ENCODE peak calls at places on chromosomes 1 and 21, in seven cellular contexts. V is HepG2, O is neural progenitor cell, E is tibial nerve, K is colonic mucosa, U is pancreas, R is GM23338. W is an unnamed sample.
A peak's percentile ranks its signal among the peaks of the same experiment; 100 is the strongest.

GRCh38 chr1:37858931-37859506 is 373 bp downstream of the MTF1 start:
- DNase-seq in V (no peak), O (no peak), E (no peak), K (no peak), U (no peak), R (no peak), W (no peak)

GRCh38 chr1:110872745-110873435 is at the start of gene CD53:
- DNase-seq in V (no peak), O (no peak), E (no peak), K (peak; percentile 26), U (no peak), R (no peak), W (peak; percentile 46)

GRCh38 chr21:40768056-40768455 is 78.9 kb downstream of the DSCAM start:
- DNase-seq in V (no peak), O (no peak), E (no peak), K (no peak), U (no peak), R (no peak), W (no peak)

GRCh38 chr1:182003953-182004586 is 57.4 kb downstream of the ZNF648 start:
- DNase-seq in V (no peak), O (no peak), E (peak; percentile 32), K (peak; percentile 25), U (no peak), R (peak; percentile 46), W (no peak)

GRCh38 chr1:222730866-222731265 is 6.1 kb upstream of the FAM177B start:
- DNase-seq in V (no peak), O (no peak), E (no peak), K (no peak), U (no peak), R (no peak), W (no peak)

GRCh38 chr1:159889821-159890252 is 10.1 kb downstream of the CFAP45 start:
- DNase-seq in V (no peak), O (peak; percentile 27), E (no peak), K (peak; percentile 34), U (no peak), R (no peak), W (peak; percentile 29)

GRCh38 chr1:46520063-46520911 is 30.7 kb downstream of the DMBX1 start:
- DNase-seq in V (peak; percentile 30), O (peak; percentile 92), E (no peak), K (no peak), U (no peak), R (peak; percentile 64), W (no peak)

GRCh38 chr1:202274611-202275010 is 67.1 kb downstream of the UBE2T start:
- DNase-seq in V (peak; percentile 45), O (no peak), E (no peak), K (peak; percentile 24), U (no peak), R (peak; percentile 54), W (no peak)

GRCh38 chr1:44511363-44511762 is 106.3 kb downstream of the RNF220 start:
- DNase-seq in V (no peak), O (no peak), E (no peak), K (no peak), U (no peak), R (no peak), W (no peak)

GRCh38 chr1:112614460-112615065 is 4.4 kb downstream of the ST7L start:
- DNase-seq in V (no peak), O (peak; percentile 43), E (no peak), K (no peak), U (no peak), R (peak; percentile 55), W (no peak)

GRCh38 chr1:45116340-45116739 is 90.1 kb downstream of the ZSWIM5 start:
- DNase-seq in V (no peak), O (no peak), E (no peak), K (no peak), U (no peak), R (no peak), W (no peak)

GRCh38 chr1:70169018-70169839 is 36.1 kb downstream of the LRRC40 start:
- DNase-seq in V (no peak), O (no peak), E (no peak), K (no peak), U (no peak), R (no peak), W (no peak)

GRCh38 chr1:48552420-48552819 is 80.4 kb upstream of the SPATA6 start:
- DNase-seq in V (peak; percentile 11), O (peak; percentile 36), E (no peak), K (no peak), U (no peak), R (peak; percentile 57), W (no peak)

GRCh38 chr1:67746299-67746698 is 61.3 kb downstream of the GADD45A start:
- DNase-seq in V (no peak), O (peak; percentile 43), E (no peak), K (peak; percentile 15), U (no peak), R (peak; percentile 62), W (peak; percentile 82)

GRCh38 chr1:23553206-23553895 is 6.0 kb downstream of the ID3 start:
- DNase-seq in V (no peak), O (no peak), E (no peak), K (no peak), U (no peak), R (no peak), W (no peak)

GRCh38 chr1:176416777-176417176 is 46.2 kb upstream of the PAPPA2 start:
- DNase-seq in V (no peak), O (peak; percentile 14), E (no peak), K (no peak), U (no peak), R (peak; percentile 44), W (no peak)

GRCh38 chr1:108962681-108963051 is 618 bp downstream of the CLCC1 start:
- DNase-seq in V (peak; percentile 12), O (no peak), E (no peak), K (peak; percentile 59), U (peak; percentile 54), R (peak; percentile 44), W (no peak)

GRCh38 chr1:18907914-18908845 is 5.8 kb upstream of the ALDH4A1 start:
- DNase-seq in V (no peak), O (peak; percentile 35), E (no peak), K (no peak), U (no peak), R (no peak), W (no peak)

GRCh38 chr1:116290085-116290670 is 82.9 kb upstream of the ATP1A1 start:
- DNase-seq in V (no peak), O (no peak), E (no peak), K (no peak), U (no peak), R (no peak), W (no peak)

GRCh38 chr1:179809506-179810366 is 66.6 kb downstream of the FAM163A start:
- DNase-seq in V (peak; percentile 60), O (peak; percentile 87), E (no peak), K (peak; percentile 35), U (peak; percentile 61), R (peak; percentile 91), W (no peak)

DNA sequence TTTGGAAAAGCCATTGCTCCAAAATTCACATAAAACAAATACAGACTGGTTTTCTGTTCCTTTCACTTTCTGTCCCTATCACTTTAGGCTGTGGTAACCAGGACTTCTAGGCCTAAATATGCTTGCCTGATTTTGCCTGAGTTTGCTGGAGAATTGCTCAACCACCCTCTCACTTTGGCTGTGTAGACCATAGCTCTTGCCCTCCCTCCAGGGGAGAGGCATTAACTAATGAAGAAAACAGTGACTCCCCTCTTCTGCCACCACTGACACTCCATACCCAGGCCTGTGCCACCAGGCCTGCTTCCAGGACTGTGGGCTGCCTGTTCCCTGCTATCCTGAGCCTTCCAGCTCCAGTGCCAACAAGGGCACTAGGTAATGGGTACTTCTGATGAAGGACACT is 163.5 kb downstream of the TOMM20 start:
- DNase-seq in V (no peak), O (no peak), E (no peak), K (no peak), U (no peak), R (no peak), W (no peak)
- H3K4me1 ChIP-seq in V (peaks cover 74% of the 10 kb centered on the region), O (peaks cover 30% of the 10 kb centered on the region), E (peaks cover 51% of the 10 kb centered on the region), K (peaks cover 31% of the 10 kb centered on the region), U (peaks cover 37% of the 10 kb centered on the region), R (peaks cover 8% of the 10 kb centered on the region), W (peaks cover 63% of the 10 kb centered on the region)

DNA sequence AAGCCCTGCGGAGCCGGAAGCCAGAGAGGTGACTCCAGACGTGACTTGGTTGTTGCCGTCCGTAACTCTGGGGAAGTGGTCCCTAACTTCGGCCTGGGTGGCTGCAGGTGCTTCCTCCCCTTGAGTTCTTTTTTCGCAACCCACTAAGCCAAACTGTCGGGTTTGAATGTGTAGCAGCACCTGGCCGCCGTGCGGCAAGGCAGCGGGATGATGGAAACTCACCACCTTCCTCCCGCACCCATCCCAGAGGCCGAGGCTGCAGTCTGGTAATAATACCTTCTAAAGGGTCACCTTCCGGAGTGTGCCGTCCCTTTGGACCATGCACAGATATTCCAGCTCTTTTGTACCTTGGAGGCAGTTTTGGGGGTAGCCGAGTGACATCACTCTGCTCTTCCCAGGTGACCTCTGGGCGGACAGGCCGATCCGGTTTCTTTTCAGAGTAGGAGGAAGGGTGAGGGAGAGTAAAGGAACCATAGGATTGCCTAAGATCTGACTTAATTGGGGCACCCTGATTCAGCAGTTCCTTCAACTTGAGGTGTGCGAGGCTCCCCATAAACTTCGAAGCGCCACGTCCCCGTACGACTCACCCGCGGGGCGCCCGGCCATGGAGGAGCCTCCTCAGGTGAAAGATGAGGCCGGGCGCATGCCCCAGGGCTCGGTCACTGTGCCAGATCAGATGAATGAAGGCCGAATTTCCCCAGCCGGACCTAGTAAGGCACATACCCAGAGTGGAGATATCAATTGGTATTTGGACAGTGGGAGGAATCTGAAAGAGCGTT is 1.0 kb downstream of the KCNK1 start:
- DNase-seq in V (no peak), O (peak; percentile 14), E (no peak), K (peak; percentile 43), U (peak; percentile 15), R (peak; percentile 37), W (no peak)
- H3K4me3 ChIP-seq in V (no peak overlapping the region), O (peak overlapping the region; percentile 84), E (peak overlapping the region; percentile 65), K (peak overlapping the region; percentile 49), U (peak overlapping the region; percentile 49), R (peak overlapping the region; percentile 96), W (peak overlapping the region; percentile 76)

GRCh38 chr1:178101266-178101630 is 7.3 kb downstream of the RASAL2 start:
- DNase-seq in V (no peak), O (no peak), E (no peak), K (no peak), U (no peak), R (no peak), W (no peak)
- H3K4me1 ChIP-seq in V (peaks cover 62% of the 10 kb centered on the region), O (peaks cover 9% of the 10 kb centered on the region), E (no peaks in the 10 kb centered on the region), K (peaks cover 8% of the 10 kb centered on the region), U (no peaks in the 10 kb centered on the region), R (peaks cover 31% of the 10 kb centered on the region), W (no peaks in the 10 kb centered on the region)

DNA sequence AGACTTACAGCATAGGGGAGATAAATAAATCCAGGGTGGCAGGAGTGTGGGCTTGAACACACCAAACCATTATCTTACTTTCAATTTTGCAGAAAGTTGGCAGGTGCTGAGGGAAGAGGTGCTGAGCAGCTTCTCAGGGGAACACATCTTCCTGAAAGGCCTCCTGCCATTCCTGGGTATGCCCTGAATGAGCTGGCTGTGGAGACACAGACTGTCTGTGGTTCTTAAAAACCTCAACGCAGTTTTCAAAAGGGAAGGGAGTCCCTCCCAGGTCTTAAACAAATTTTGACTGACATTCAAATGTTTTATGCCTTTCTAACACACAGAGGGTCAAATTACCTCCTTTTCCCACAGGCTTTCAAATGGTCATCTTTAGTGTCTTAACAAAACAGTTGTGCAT is 166.9 kb downstream of the TNFSF18 start:
- DNase-seq in V (no peak), O (no peak), E (no peak), K (no peak), U (no peak), R (no peak), W (no peak)
- H3K4me3 ChIP-seq in V (no peak overlapping the region), O (no peak overlapping the region), E (no peak overlapping the region), K (no peak overlapping the region), U (no peak overlapping the region), R (no peak overlapping the region), W (no peak overlapping the region)

W was measured in tibial artery.